ENCODE peak calls at places on chromosomes 11 and 22, in six cellular contexts. One of them, this sample, is unnamed.

GRCh38 chr11:97739892-97740782 is 1280.6 kb upstream of the CNTN5 start:
- DNase-seq in foreskin fibroblast: no peak
- DNase-seq in A673: peak
- DNase-seq in stomach: no peak
- DNase-seq in coronary artery: no peak
- DNase-seq in cardiac fibroblast: peak
- DNase-seq in this sample: no peak

GRCh38 chr22:42283288-42284229 is 13.1 kb upstream of the TCF20 start:
- DNase-seq in foreskin fibroblast: peak
- DNase-seq in A673: no peak
- DNase-seq in stomach: no peak
- DNase-seq in coronary artery: no peak
- DNase-seq in cardiac fibroblast: no peak
- DNase-seq in this sample: no peak

GRCh38 chr22:38755155-38755910 is 465 bp downstream of the SUN2 start:
- DNase-seq in foreskin fibroblast: peak
- DNase-seq in A673: peak
- DNase-seq in stomach: peak
- DNase-seq in coronary artery: peak
- DNase-seq in cardiac fibroblast: peak
- DNase-seq in this sample: peak

GRCh38 chr22:42180349-42180842 is 49.8 kb upstream of the CYP2D6 start:
- DNase-seq in foreskin fibroblast: peak
- DNase-seq in A673: no peak
- DNase-seq in stomach: no peak
- DNase-seq in coronary artery: no peak
- DNase-seq in cardiac fibroblast: no peak
- DNase-seq in this sample: peak

GRCh38 chr11:118194835-118195627 is 18.6 kb upstream of the SCN2B start:
- DNase-seq in foreskin fibroblast: peak
- DNase-seq in A673: no peak
- DNase-seq in stomach: peak
- DNase-seq in coronary artery: peak
- DNase-seq in cardiac fibroblast: peak
- DNase-seq in this sample: peak

GRCh38 chr11:8327761-8328192 is 64.1 kb upstream of the LMO1 start:
- DNase-seq in foreskin fibroblast: no peak
- DNase-seq in A673: peak
- DNase-seq in stomach: no peak
- DNase-seq in coronary artery: no peak
- DNase-seq in cardiac fibroblast: no peak
- DNase-seq in this sample: no peak

GRCh38 chr11:61966673-61967176 is 709 bp downstream of the FTH1 start:
- DNase-seq in foreskin fibroblast: peak
- DNase-seq in A673: peak
- DNase-seq in stomach: no peak
- DNase-seq in coronary artery: no peak
- DNase-seq in cardiac fibroblast: peak
- DNase-seq in this sample: no peak

GRCh38 chr11:73273246-73273890 is 1.2 kb downstream of the P2RY6 start:
- DNase-seq in foreskin fibroblast: no peak
- DNase-seq in A673: no peak
- DNase-seq in stomach: peak
- DNase-seq in coronary artery: peak
- DNase-seq in cardiac fibroblast: no peak
- DNase-seq in this sample: no peak

GRCh38 chr11:128501576-128502549 is 85.5 kb downstream of the ETS1 start:
- DNase-seq in foreskin fibroblast: peak
- DNase-seq in A673: no peak
- DNase-seq in stomach: no peak
- DNase-seq in coronary artery: no peak
- DNase-seq in cardiac fibroblast: peak
- DNase-seq in this sample: no peak

GRCh38 chr11:107591446-107592236 is 694 bp downstream of the ELMOD1 start:
- DNase-seq in foreskin fibroblast: peak
- DNase-seq in A673: no peak
- DNase-seq in stomach: no peak
- DNase-seq in coronary artery: no peak
- DNase-seq in cardiac fibroblast: no peak
- DNase-seq in this sample: peak

GRCh38 chr11:107683807-107684206 is 28.0 kb downstream of the SLN start:
- DNase-seq in foreskin fibroblast: peak
- DNase-seq in A673: peak
- DNase-seq in stomach: no peak
- DNase-seq in coronary artery: no peak
- DNase-seq in cardiac fibroblast: no peak
- DNase-seq in this sample: no peak

GRCh38 chr11:95072948-95073347 is 6.2 kb downstream of the SRSF8 start:
- DNase-seq in foreskin fibroblast: no peak
- DNase-seq in A673: no peak
- DNase-seq in stomach: no peak
- DNase-seq in coronary artery: no peak
- DNase-seq in cardiac fibroblast: no peak
- DNase-seq in this sample: no peak

GRCh38 chr11:68848429-68848828 is 6.7 kb upstream of the CPT1A start:
- DNase-seq in foreskin fibroblast: no peak
- DNase-seq in A673: no peak
- DNase-seq in stomach: no peak
- DNase-seq in coronary artery: no peak
- DNase-seq in cardiac fibroblast: no peak
- DNase-seq in this sample: no peak

GRCh38 chr11:47393163-47394049 is 15.0 kb upstream of the SLC39A13 start:
- DNase-seq in foreskin fibroblast: peak
- DNase-seq in A673: no peak
- DNase-seq in stomach: no peak
- DNase-seq in coronary artery: no peak
- DNase-seq in cardiac fibroblast: peak
- DNase-seq in this sample: no peak

GRCh38 chr11:38160433-38160832 is 1562.4 kb upstream of the RAG2 start:
- DNase-seq in foreskin fibroblast: no peak
- DNase-seq in A673: no peak
- DNase-seq in stomach: no peak
- DNase-seq in coronary artery: no peak
- DNase-seq in cardiac fibroblast: no peak
- DNase-seq in this sample: no peak

GRCh38 chr11:128716661-128717210 is 22.9 kb downstream of the FLI1 start:
- DNase-seq in foreskin fibroblast: no peak
- DNase-seq in A673: no peak
- DNase-seq in stomach: no peak
- DNase-seq in coronary artery: no peak
- DNase-seq in cardiac fibroblast: peak
- DNase-seq in this sample: no peak

GRCh38 chr22:39135092-39135896 is 17.2 kb downstream of the CBX7 start:
- DNase-seq in foreskin fibroblast: peak
- DNase-seq in A673: peak
- DNase-seq in stomach: no peak
- DNase-seq in coronary artery: no peak
- DNase-seq in cardiac fibroblast: peak
- DNase-seq in this sample: peak

GRCh38 chr11:12457030-12457600 is 79.7 kb downstream of the PARVA start:
- DNase-seq in foreskin fibroblast: peak
- DNase-seq in A673: no peak
- DNase-seq in stomach: no peak
- DNase-seq in coronary artery: no peak
- DNase-seq in cardiac fibroblast: peak
- DNase-seq in this sample: no peak

GRCh38 chr11:1082728-1083620 is 8.3 kb downstream of the MUC2 start:
- DNase-seq in foreskin fibroblast: no peak
- DNase-seq in A673: no peak
- DNase-seq in stomach: no peak
- DNase-seq in coronary artery: no peak
- DNase-seq in cardiac fibroblast: no peak
- DNase-seq in this sample: no peak

GRCh38 chr11:26905368-26905767 is 88.5 kb upstream of the FIBIN start:
- DNase-seq in foreskin fibroblast: peak
- DNase-seq in A673: peak
- DNase-seq in stomach: no peak
- DNase-seq in coronary artery: no peak
- DNase-seq in cardiac fibroblast: peak
- DNase-seq in this sample: no peak

GRCh38 chr11:65496304-65497140 is 2.3 kb upstream of the MALAT1 start:
- DNase-seq in foreskin fibroblast: peak
- DNase-seq in A673: peak
- DNase-seq in stomach: no peak
- DNase-seq in coronary artery: peak
- DNase-seq in cardiac fibroblast: peak
- DNase-seq in this sample: no peak

GRCh38 chr11:2271327-2272240 is 1.2 kb upstream of the ASCL2 start:
- DNase-seq in foreskin fibroblast: no peak
- DNase-seq in A673: no peak
- DNase-seq in stomach: peak
- DNase-seq in coronary artery: peak
- DNase-seq in cardiac fibroblast: no peak
- DNase-seq in this sample: no peak

GRCh38 chr22:29856496-29856895 is 18.4 kb upstream of the ASCC2 start:
- DNase-seq in foreskin fibroblast: no peak
- DNase-seq in A673: no peak
- DNase-seq in stomach: no peak
- DNase-seq in coronary artery: no peak
- DNase-seq in cardiac fibroblast: no peak
- DNase-seq in this sample: no peak

GRCh38 chr22:26958378-26958777 is 301.0 kb downstream of the MIAT start:
- DNase-seq in foreskin fibroblast: no peak
- DNase-seq in A673: no peak
- DNase-seq in stomach: no peak
- DNase-seq in coronary artery: no peak
- DNase-seq in cardiac fibroblast: no peak
- DNase-seq in this sample: no peak

GRCh38 chr22:42270178-42270511 is 308 bp downstream of the TCF20 start:
- DNase-seq in foreskin fibroblast: no peak
- DNase-seq in A673: no peak
- DNase-seq in stomach: no peak
- DNase-seq in coronary artery: no peak
- DNase-seq in cardiac fibroblast: no peak
- DNase-seq in this sample: peak

GRCh38 chr11:133157180-133157579 is 375.1 kb downstream of the OPCML start:
- DNase-seq in foreskin fibroblast: no peak
- DNase-seq in A673: no peak
- DNase-seq in stomach: no peak
- DNase-seq in coronary artery: no peak
- DNase-seq in cardiac fibroblast: no peak
- DNase-seq in this sample: no peak

DNA sequence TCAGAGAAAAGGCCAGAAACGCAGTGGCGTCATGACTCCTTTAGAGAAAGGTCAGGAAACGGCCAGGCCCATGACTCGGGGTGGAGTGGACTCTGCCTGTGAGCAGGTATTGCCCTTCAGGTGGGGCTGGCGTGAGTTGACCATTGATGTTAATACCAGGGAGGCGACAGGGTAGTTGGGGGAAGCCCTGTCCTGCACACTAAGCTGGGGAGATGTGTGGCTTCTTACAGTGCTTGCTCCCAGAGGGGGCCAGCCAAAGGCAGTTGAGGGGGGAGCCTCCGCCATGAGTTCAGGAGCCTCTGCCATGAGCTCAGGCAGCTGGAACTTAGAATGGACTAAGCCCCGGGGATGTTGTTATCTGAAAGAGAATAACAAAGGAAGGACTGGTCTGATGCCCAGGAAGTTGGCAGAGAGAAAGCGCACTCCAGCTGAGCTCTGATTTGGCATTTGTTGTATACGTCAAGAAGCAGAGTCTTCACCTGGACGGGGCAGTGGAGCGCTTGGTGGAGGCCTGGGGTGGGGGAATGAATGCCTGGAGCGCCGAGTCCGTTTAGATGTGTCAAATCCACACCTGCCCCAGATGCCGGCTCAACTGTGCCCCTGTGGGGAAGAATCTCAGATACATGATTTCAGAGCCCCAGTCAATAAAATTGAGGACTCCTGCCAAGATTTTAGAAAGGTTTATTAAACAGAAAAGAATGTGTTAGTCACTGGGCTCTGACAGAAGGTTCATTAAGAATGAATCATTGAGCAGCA is 222.5 kb downstream of the TBC1D22A start:
- DNase-seq in foreskin fibroblast: peak
- DNase-seq in A673: no peak
- DNase-seq in stomach: no peak
- DNase-seq in coronary artery: no peak
- DNase-seq in cardiac fibroblast: peak
- DNase-seq in this sample: no peak
- TF ChIP-seq CTCF in foreskin fibroblast: no peak
- TF ChIP-seq CTCF in A673: no peak
- TF ChIP-seq CTCF in stomach: no peak
- TF ChIP-seq CTCF in coronary artery: no peak
- TF ChIP-seq CTCF in cardiac fibroblast: no peak
- TF ChIP-seq CTCF in this sample: no peak

GRCh38 chr22:19645391-19645790 is 68.9 kb upstream of the SEPTIN5 start:
- DNase-seq in foreskin fibroblast: no peak
- DNase-seq in A673: no peak
- DNase-seq in stomach: no peak
- DNase-seq in coronary artery: peak
- DNase-seq in cardiac fibroblast: no peak
- DNase-seq in this sample: no peak
- TF ChIP-seq CTCF in foreskin fibroblast: no peak
- TF ChIP-seq CTCF in A673: peak
- TF ChIP-seq CTCF in stomach: no peak
- TF ChIP-seq CTCF in coronary artery: no peak
- TF ChIP-seq CTCF in cardiac fibroblast: peak
- TF ChIP-seq CTCF in this sample: no peak

GRCh38 chr22:50303848-50304527 is 3.5 kb downstream of the PLXNB2 start:
- DNase-seq in foreskin fibroblast: peak
- DNase-seq in A673: peak
- DNase-seq in stomach: peak
- DNase-seq in coronary artery: no peak
- DNase-seq in cardiac fibroblast: no peak
- DNase-seq in this sample: peak
- TF ChIP-seq CTCF in foreskin fibroblast: no peak
- TF ChIP-seq CTCF in A673: no peak
- TF ChIP-seq CTCF in stomach: no peak
- TF ChIP-seq CTCF in coronary artery: no peak
- TF ChIP-seq CTCF in cardiac fibroblast: peak
- TF ChIP-seq CTCF in this sample: no peak

DNA sequence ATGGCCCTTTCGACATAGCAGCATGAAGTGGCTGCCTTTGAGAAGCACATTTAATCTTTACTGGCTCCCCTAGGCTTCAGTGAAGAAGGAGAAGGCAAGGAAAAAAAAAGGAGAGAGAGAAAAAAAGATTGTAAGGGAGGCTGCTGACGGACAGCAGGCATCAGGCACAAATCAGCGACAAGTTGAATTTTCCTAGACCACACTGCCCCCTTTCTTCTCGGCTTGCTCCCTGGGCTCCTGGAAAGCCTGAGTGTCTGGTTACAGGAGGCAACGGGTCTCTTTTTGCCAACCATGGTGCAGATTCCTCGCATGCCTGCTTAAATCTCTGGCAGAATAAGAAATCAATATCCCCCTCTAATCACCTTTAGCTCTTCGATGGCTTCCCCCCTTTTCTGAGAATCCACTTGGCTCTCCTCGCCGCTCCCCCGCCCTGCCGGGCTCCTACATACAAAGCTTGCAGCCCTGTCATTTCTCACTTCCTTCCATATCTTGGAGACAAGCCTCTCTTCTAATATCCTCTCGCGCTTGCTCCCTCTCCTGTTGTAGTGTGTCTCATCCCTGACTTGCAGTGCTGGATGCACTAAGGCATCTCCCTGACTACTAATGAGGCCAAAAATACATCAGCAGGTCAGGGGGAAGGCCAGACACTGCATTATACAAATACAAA is 14.3 kb downstream of the BLID start:
- DNase-seq in foreskin fibroblast: peak
- DNase-seq in A673: peak
- DNase-seq in stomach: no peak
- DNase-seq in coronary artery: peak
- DNase-seq in cardiac fibroblast: peak
- DNase-seq in this sample: peak
- TF ChIP-seq CTCF in foreskin fibroblast: peak
- TF ChIP-seq CTCF in A673: peak
- TF ChIP-seq CTCF in stomach: peak
- TF ChIP-seq CTCF in coronary artery: peak
- TF ChIP-seq CTCF in cardiac fibroblast: peak
- TF ChIP-seq CTCF in this sample: peak